ENCODE peak calls at places on chromosomes 6 and 20, in five cellular contexts. A is left lung; S is MM.1S; Z is CD8-positive, alpha-beta memory T cell; O is effector memory CD4-positive, alpha-beta T cell. I is an unnamed sample. For H3K27me3 and H3K4me1, the result is how much of the 10 kb centered on the place peaks cover.

GRCh38 chr6:89110288-89110687 is 7.6 kb downstream of the SRSF12 start:
- DNase-seq in O (no peak), Z (no peak), A (no peak), S (no peak), I (no peak)

GRCh38 chr20:47380481-47380880 is 24.0 kb upstream of the ZMYND8 start:
- DNase-seq in O (no peak), A (no peak), Z (no peak), S (no peak), I (no peak)

GRCh38 chr6:13554929-13555333 is 19.5 kb upstream of the SIRT5 start:
- DNase-seq in O (no peak), A (no peak), Z (no peak), S (no peak), I (peak)

GRCh38 chr6:21431526-21431925 is 162.0 kb upstream of the SOX4 start:
- DNase-seq in S (no peak), A (no peak), O (no peak), Z (no peak), I (no peak)

GRCh38 chr6:131225127-131225526 is 89.9 kb downstream of the AKAP7 start:
- DNase-seq in Z (no peak), S (no peak), A (no peak), O (no peak), I (no peak)

GRCh38 chr6:7042654-7043545 is 64.9 kb upstream of the RREB1 start:
- DNase-seq in Z (no peak), O (no peak), A (no peak), S (no peak), I (peak)

GRCh38 chr6:121531658-121532167 is 96.3 kb downstream of the GJA1 start:
- DNase-seq in S (no peak), O (no peak), A (no peak), Z (no peak), I (no peak)

GRCh38 chr6:4485735-4486134 is 290.5 kb upstream of the CDYL start:
- DNase-seq in A (no peak), Z (no peak), O (no peak), S (no peak), I (no peak)

GRCh38 chr20:20233041-20233514 is 134.8 kb upstream of the INSM1 start:
- DNase-seq in O (no peak), A (no peak), Z (no peak), S (peak), I (peak)

GRCh38 chr6:166293731-166294584 is 14.2 kb downstream of the PRR18 start:
- DNase-seq in Z (no peak), S (no peak), A (no peak), O (no peak), I (no peak)

GRCh38 chr20:46660487-46660886 is 9.2 kb upstream of the SLC13A3 start:
- DNase-seq in O (no peak), S (no peak), A (no peak), Z (no peak), I (no peak)

GRCh38 chr6:2843138-2843740 is 1.6 kb upstream of the SERPINB1 start:
- DNase-seq in S (peak), A (no peak), Z (no peak), O (no peak), I (no peak)

GRCh38 chr6:2841264-2842138 is at the start of gene SERPINB1:
- DNase-seq in O (peak), Z (peak), A (peak), S (peak), I (peak)

GRCh38 chr6:2839982-2840793 is 1.5 kb downstream of the SERPINB1 start:
- DNase-seq in Z (no peak), O (no peak), A (no peak), S (no peak), I (no peak)

GRCh38 chr6:2840794-2841061 is 935 bp downstream of the SERPINB1 start:
- DNase-seq in A (no peak), S (no peak), O (no peak), Z (no peak), I (no peak)

GRCh38 chr6:2842139-2842552 is 483 bp upstream of the SERPINB1 start:
- DNase-seq in S (no peak), Z (no peak), O (no peak), A (no peak), I (no peak)
- H3K4me3 ChIP-seq in S (peak), Z (peak), O (peak), A (peak), I (peak)

GRCh38 chr6:155274106-155274505 is 10.3 kb downstream of the CLDN20 start:
- DNase-seq in A (no peak), O (no peak), Z (no peak), S (no peak), I (no peak)
- H3K27me3 ChIP-seq in A (under half), O (under half), Z (under half), S (under half), I (under half)

DNA sequence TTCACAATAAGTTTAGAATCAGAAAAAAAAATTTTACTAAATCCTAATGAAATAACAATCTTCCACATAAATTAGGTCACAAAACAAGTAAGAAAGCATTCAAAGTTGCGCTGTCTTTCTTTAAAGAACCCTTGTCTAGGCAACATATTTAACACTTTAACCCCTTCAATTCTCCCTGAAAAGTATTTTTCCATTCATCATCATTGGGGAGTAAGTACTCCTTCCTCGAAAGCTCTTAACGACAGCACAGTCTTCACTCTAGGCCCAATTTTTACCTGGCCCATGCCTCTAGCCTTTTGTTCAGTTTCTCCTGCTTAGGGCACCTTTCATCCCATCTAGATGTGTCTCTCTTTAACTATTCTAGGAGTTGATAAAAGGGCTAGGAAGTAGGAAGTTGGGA is 2.6 kb downstream of the TSPYL1 start:
- DNase-seq in A (no peak), O (no peak), S (no peak), Z (no peak), I (no peak)
- H3K4me1 ChIP-seq in A (under half), O (under half), S (under half), Z (half or more), I (half or more)

DNA sequence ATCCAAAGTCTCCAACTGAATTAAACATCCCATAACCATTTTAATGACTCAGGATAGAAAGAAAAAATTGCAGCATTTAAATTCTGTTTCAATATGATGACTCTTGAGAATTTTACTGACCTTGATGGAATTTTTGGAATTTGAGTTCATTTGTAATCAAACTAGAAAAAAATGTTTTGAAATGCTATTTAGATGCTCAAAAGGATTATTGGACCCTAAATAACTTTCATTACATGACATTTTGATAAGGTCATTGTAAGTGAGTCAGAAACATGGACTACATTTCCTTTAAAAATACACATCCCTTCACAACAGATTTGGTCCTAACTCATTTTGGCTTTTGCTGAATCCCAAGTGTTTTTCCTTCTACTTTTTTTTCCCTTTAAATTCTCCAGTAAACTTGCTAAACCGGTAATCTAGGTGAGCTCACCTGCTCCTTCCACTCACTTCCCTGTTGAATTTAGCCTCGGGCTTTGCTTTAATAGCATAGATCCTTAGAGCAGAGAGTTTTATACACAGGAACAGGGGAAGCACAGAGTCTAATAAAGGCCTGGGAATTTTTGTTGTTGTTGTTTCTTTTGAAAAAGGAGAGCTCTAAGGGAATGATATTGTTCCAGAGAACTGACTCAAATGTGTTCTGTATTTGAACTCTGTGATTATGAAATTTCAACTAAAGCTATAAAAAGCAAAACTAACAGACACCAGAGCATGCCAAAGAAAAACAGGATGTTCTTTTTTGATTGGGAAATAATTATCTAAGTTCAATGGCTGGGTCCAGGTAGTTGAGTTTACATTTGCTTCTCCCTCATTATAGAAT is 1088.3 kb upstream of the CITED2 start:
- DNase-seq in S (no peak), A (no peak), Z (no peak), O (no peak), I (no peak)
- H3K4me3 ChIP-seq in S (no peak), A (no peak), Z (no peak), O (no peak), I (no peak)

DNA sequence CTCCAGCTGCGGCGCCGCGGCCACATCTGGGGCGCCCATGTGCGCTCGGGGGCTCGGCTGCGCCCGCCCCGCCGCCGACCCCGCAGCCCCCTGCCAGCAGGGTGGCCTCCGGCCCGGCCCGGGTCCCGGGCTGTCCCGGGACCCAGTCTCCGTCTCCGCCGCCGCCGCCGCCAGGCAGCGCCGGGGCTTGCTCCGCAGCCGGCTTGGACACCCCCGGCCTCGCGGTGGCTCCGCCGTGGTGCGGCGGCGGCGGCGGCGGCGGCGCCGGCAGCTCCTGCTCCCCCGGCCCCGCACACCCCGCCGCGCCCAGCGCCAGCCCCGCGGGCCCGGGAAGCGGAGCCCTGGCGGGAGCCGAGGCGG is 219 bp downstream of the ISM1 start:
- DNase-seq in S (no peak), A (no peak), O (no peak), Z (no peak), I (no peak)
- H3K27me3 ChIP-seq in S (under half), A (half or more), O (under half), Z (under half), I (under half)

GRCh38 chr6:50826803-50827202 is 8.1 kb downstream of the TFAP2B start:
- DNase-seq in A (no peak), S (no peak), Z (no peak), O (no peak), I (no peak)
- H3K4me1 ChIP-seq in A (under half), S (under half), Z (under half), O (under half), I (under half)

DNA sequence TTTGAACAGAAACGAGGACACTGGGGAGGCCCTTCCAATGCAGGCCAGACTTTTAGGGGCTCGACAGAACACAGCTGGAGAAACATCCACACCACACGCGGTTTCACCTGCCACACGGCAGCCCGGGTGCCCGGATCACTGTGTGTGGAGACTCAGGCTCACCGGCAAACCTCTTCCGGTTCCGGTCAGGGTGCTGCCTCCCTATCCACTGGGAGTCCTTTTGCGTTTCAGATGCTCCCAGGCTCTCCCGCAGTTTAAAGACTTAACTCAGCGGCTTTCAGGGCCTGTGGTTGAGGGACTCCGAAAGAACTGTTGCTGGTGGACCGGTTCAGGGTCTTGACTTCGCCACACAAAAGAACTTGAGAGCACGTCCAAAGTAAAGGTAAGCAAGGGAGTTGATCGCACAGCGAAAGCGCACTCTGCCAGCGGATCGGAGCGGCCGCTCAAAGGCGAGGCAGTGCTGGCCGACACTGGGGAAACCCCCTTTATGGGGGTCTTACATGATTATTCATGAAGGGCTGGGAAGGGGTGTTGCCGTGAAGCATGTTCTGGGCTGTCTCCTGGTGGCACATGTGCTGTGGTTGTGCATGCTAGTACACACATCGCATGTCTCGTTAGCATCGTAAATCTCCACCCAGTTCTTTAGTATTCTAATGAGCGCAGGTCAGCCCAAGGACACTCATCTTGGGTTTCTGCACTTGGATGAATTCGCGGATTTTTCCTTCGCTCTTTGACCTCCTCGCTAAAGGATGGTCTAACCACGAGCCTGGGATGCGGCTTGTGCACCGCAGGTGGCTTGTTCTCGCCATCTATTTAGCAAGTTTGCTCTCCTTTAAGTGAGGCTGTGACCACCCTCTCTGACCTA is 180.3 kb downstream of the CDH26 start:
- DNase-seq in O (no peak), Z (no peak), A (peak), S (peak), I (peak)
- H3K4me3 ChIP-seq in O (peak), Z (peak), A (peak), S (peak), I (peak)

DNA sequence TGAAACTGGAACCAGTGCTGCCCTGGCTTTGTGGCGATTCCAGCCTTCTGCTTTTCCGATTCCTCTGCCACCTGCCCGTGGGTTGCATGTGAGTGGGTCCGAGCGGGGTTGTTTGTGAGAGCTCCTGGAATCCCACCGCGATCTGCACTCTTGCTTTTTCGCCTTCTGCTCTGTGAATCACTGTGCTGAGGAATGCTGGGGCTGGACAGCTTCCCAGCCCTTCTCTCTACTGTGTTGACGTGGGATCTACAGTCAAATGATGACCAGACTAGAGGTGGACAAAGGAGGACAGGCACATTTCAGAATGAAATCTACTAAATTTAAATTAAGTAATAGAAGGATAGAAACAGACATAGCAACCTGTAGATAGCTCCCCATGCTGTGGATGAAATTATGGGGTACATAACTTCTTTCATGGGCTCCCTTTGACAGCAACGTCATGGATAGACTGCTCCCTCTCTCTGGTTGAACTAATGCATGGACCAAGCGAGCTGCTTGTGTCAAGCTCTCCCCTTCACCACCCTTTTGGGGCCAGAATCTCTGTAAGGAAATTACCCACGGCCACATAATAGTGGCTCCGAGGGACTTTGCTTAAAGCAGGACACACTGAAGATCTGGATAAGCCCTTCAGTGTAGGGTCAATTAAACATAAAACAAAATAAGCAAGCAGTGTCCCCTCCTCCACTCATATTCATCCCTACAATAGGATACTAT is 2.0 kb downstream of the FNDC1 start:
- DNase-seq in A (peak), Z (no peak), O (no peak), S (no peak), I (no peak)
- H3K27me3 ChIP-seq in A (half or more), Z (under half), O (under half), S (under half), I (half or more)

GRCh38 chr20:2762578-2763131 is 37.8 kb downstream of the CPXM1 start:
- DNase-seq in A (no peak), S (no peak), O (no peak), Z (no peak), I (no peak)
- H3K4me1 ChIP-seq in A (under half), S (under half), O (under half), Z (under half), I (under half)

GRCh38 chr6:170151235-170152110 is 139.4 kb downstream of the DLL1 start:
- DNase-seq in Z (no peak), S (no peak), O (no peak), A (peak), I (no peak)
- H3K4me3 ChIP-seq in Z (no peak), S (no peak), O (no peak), A (no peak), I (no peak)

I was measured in gastrocnemius medialis.